ENCODE peak calls at places on chromosome X, in five cellular contexts. C, H, X, L and N are unnamed samples.

GRCh38 chrX:129663171-129663570 is 8.4 kb upstream of the APLN start:
- DNase-seq in C (no peak), L (no peak), X (no peak), H (no peak), N (no peak)

GRCh38 chrX:13666836-13667235 is 13.9 kb downstream of the TCEANC start:
- DNase-seq in L (no peak), C (no peak), X (no peak), H (no peak), N (peak; percentile 91)

GRCh38 chrX:12700745-12701144 is 90.5 kb upstream of the PRPS2 start:
- DNase-seq in X (no peak), L (no peak), C (no peak), H (no peak), N (no peak)

GRCh38 chrX:35726176-35726575 is 72.0 kb upstream of the MAGEB16 start:
- DNase-seq in C (no peak), H (no peak), L (no peak), X (no peak), N (no peak)

GRCh38 chrX:44507292-44507691 is 35.4 kb downstream of the FUNDC1 start:
- DNase-seq in C (no peak), X (no peak), L (no peak), H (no peak), N (no peak)

GRCh38 chrX:49838374-49838773 is 9.3 kb downstream of the PAGE4 start:
- DNase-seq in L (peak; percentile 11), C (no peak), H (peak; percentile 67), X (no peak), N (peak; percentile 16)

GRCh38 chrX:72126539-72127140 is 5.1 kb downstream of the RTL5 start:
- DNase-seq in H (peak; percentile 89), C (peak; percentile 64), L (peak; percentile 29), X (peak; percentile 86), N (peak; percentile 70)

GRCh38 chrX:2608638-2609430 is 82.3 kb upstream of the CD99 start:
- DNase-seq in L (no peak), H (peak; percentile 35), C (peak; percentile 79), X (peak; percentile 91), N (peak; percentile 32)

GRCh38 chrX:96447161-96447560 is 237.5 kb upstream of the DIAPH2 start:
- DNase-seq in C (no peak), L (no peak), X (no peak), H (no peak), N (no peak)

GRCh38 chrX:72100824-72101351 is 30.8 kb downstream of the RTL5 start:
- DNase-seq in H (no peak), X (no peak), L (no peak), C (peak; percentile 73), N (peak; percentile 38)

GRCh38 chrX:23819385-23820234 is 36.6 kb downstream of the SAT1 start:
- DNase-seq in H (no peak), X (no peak), C (no peak), L (no peak), N (no peak)

GRCh38 chrX:15854080-15854655 is 445 bp downstream of the AP1S2 start:
- DNase-seq in H (peak; percentile 41), X (peak; percentile 87), C (peak; percentile 37), L (peak; percentile 21), N (no peak)

GRCh38 chrX:96707829-96708228 is 23.2 kb downstream of the DIAPH2 start:
- DNase-seq in X (no peak), L (no peak), H (no peak), C (no peak), N (no peak)

GRCh38 chrX:123422875-123423274 is 238.8 kb downstream of the GRIA3 start:
- DNase-seq in L (no peak), C (no peak), X (no peak), H (no peak), N (peak; percentile 55)

GRCh38 chrX:35380808-35381700 is 417.1 kb upstream of the MAGEB16 start:
- DNase-seq in X (no peak), L (peak; percentile 10), H (no peak), C (no peak), N (peak; percentile 2)

GRCh38 chrX:22800360-22800759 is 199.4 kb upstream of the DDX53 start:
- DNase-seq in L (no peak), X (no peak), H (no peak), C (no peak), N (no peak)

GRCh38 chrX:18668059-18668458 is 3.8 kb downstream of the RS1 start:
- DNase-seq in H (no peak), L (no peak), X (no peak), C (no peak), N (no peak)

GRCh38 chrX:1464282-1465131 is 11.8 kb upstream of the ASMTL start:
- DNase-seq in C (no peak), X (peak; percentile 37), L (no peak), H (no peak), N (no peak)

GRCh38 chrX:18548996-18549395 is 122.9 kb downstream of the RS1 start:
- DNase-seq in X (no peak), C (no peak), L (no peak), H (no peak), N (no peak)

GRCh38 chrX:70485466-70485865 is 40.8 kb downstream of the DLG3 start:
- DNase-seq in C (no peak), X (no peak), L (no peak), H (no peak), N (no peak)